ENCODE peak calls at places on chromosomes 5 and 9, in four cellular contexts. P, W, G and Q are unnamed samples.

GRCh38 chr5:7096294-7096693 is 299.6 kb upstream of the ADCY2 start:
- DNase-seq in G (no peak), W (no peak), P (no peak), Q (no peak)

GRCh38 chr5:7419846-7420245 is 23.9 kb downstream of the ADCY2 start:
- DNase-seq in P (no peak), W (no peak), G (no peak), Q (no peak)

GRCh38 chr5:40879163-40879942 is 29.9 kb upstream of the C7 start:
- DNase-seq in G (peak), W (peak), P (no peak), Q (peak)

GRCh38 chr9:70609542-70610286 is 195.3 kb upstream of the KLF9 start:
- DNase-seq in P (peak), W (peak), G (peak), Q (no peak)

GRCh38 chr9:114078021-114078780 is at the start of gene AMBP:
- DNase-seq in P (no peak), G (peak), W (no peak), Q (no peak)

GRCh38 chr5:125409101-125409495 is 662.7 kb upstream of the ZNF608 start:
- DNase-seq in P (peak), G (no peak), W (no peak), Q (no peak)

GRCh38 chr9:33161011-33161588 is 6.0 kb downstream of the B4GALT1 start:
- DNase-seq in G (peak), P (peak), W (peak), Q (peak)

GRCh38 chr5:132665681-132666080 is 7.7 kb downstream of the IL13 start:
- DNase-seq in G (no peak), W (no peak), P (no peak), Q (peak)

GRCh38 chr5:153555420-153556114 is 65.1 kb downstream of the GRIA1 start:
- DNase-seq in G (no peak), P (no peak), W (no peak), Q (no peak)

GRCh38 chr9:99253772-99254431 is 31.8 kb downstream of the SEC61B start:
- DNase-seq in P (no peak), W (no peak), G (no peak), Q (peak)